ENCODE peak calls at places on chromosomes 6 and 20, in seven cellular contexts. N is GM23338, E is fibroblast of lung, X is HCT116, F is mesenchymal stem cell, Z is neural progenitor cell, I is astrocyte. B is an unnamed sample.

GRCh38 chr20:41738584-41739193 is 120.5 kb upstream of the CHD6 start:
- DNase-seq in F (peak), X (peak), Z (peak), E (peak), N (peak), I (peak), B (peak)

GRCh38 chr6:154384196-154384595 is 27.6 kb upstream of the IPCEF1 start:
- DNase-seq in X (no peak), F (no peak), E (no peak), I (no peak), N (no peak), Z (no peak), B (no peak)

GRCh38 chr20:32924781-32925180 is 66.1 kb downstream of the EFCAB8 start:
- DNase-seq in X (no peak), F (no peak), N (no peak), E (no peak), Z (no peak), I (no peak), B (no peak)

GRCh38 chr6:7673063-7673536 is 52.8 kb upstream of the BMP6 start:
- DNase-seq in I (peak), Z (peak), X (peak), N (peak), F (no peak), E (peak), B (peak)

GRCh38 chr6:170086639-170087420 is 204.0 kb downstream of the DLL1 start:
- DNase-seq in E (no peak), Z (no peak), N (no peak), I (no peak), X (no peak), F (no peak), B (no peak)

GRCh38 chr6:89830385-89830809 is 717 bp downstream of the CASP8AP2 start:
- DNase-seq in Z (peak), F (no peak), X (no peak), E (no peak), N (no peak), I (no peak), B (no peak)

GRCh38 chr6:169932491-169932890 is 181.1 kb downstream of the ERMARD start:
- DNase-seq in F (no peak), E (no peak), X (no peak), N (no peak), Z (no peak), I (no peak), B (no peak)

GRCh38 chr20:19889011-19889953 is 127.9 kb upstream of the NAA20 start:
- DNase-seq in X (no peak), N (peak), E (peak), Z (no peak), F (peak), I (peak), B (peak)

GRCh38 chr20:23668477-23668951 is 20.3 kb downstream of the CST4 start:
- DNase-seq in I (peak), F (peak), Z (peak), E (peak), N (peak), X (peak), B (peak)

GRCh38 chr6:167302796-167303195 is 11.7 kb downstream of the UNC93A start:
- DNase-seq in Z (no peak), N (no peak), X (no peak), I (no peak), F (no peak), E (no peak), B (no peak)

GRCh38 chr6:31948306-31948705 is 2.4 kb downstream of the CFB start:
- DNase-seq in X (no peak), F (no peak), N (no peak), Z (no peak), I (no peak), E (no peak), B (no peak)
- H3K4me3 ChIP-seq in X (no peak), F (no peak), N (no peak), Z (no peak), I (no peak), E (no peak), B (no peak)

DNA sequence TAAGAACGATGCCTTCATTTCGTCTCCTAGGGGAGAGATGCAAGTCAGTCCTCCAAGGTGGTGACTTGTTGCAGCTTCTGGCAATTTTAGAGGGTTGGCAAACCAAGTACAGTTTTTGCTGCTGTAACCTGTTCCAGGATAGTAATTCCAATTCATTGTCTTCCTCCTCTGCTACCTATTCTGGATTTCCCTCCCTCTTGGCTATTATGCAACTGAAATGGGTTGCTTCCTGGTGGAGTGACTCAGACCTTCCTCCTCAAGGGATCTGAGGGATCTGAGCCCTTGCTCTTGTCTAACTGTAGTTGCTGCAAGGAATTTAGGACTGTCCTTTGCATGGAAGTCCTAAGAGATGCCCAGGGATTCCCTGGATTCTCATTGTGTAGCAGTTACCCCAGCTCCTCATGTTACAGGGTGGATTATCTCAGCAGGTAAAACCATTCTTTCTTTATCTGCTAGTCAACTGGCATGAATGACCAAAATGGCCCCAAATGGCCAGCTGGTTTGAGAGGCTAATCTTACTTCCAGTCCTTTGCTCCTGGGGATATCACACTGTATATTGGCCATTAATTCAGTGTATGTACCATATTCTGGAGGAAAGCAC is 17.6 kb upstream of the ELMO2 start:
- DNase-seq in Z (peak), I (no peak), N (no peak), X (no peak), F (no peak), E (no peak), B (no peak)
- H2AFZ ChIP-seq in Z (no peak), I (no peak), N (no peak), X (no peak), F (no peak), E (no peak), B (no peak)

GRCh38 chr6:17280138-17280537 is 1.0 kb upstream of the RBM24 start:
- DNase-seq in I (no peak), F (peak), X (no peak), E (no peak), Z (no peak), N (no peak), B (no peak)
- H3K4me3 ChIP-seq in I (peak), F (peak), X (no peak), E (no peak), Z (peak), N (peak), B (no peak)

GRCh38 chr20:58308290-58308679 is 1.2 kb upstream of the RAB22A start:
- DNase-seq in I (no peak), N (peak), F (no peak), Z (no peak), E (no peak), X (no peak), B (no peak)
- H2AFZ ChIP-seq in I (no peak), N (peak), F (no peak), Z (no peak), E (peak), X (no peak), B (peak)

GRCh38 chr20:5114403-5114802 is 5.4 kb downstream of the PCNA start:
- DNase-seq in E (no peak), X (no peak), F (no peak), I (no peak), N (no peak), Z (no peak), B (no peak)

GRCh38 chr20:5119435-5120188 is at the start of gene PCNA:
- DNase-seq in Z (peak), F (peak), X (peak), N (peak), I (peak), E (peak), B (peak)

GRCh38 chr20:5118220-5119142 is 1.3 kb downstream of the PCNA start:
- DNase-seq in I (no peak), F (peak), Z (peak), E (peak), X (no peak), N (no peak), B (no peak)

GRCh38 chr20:5119143-5119434 is 669 bp downstream of the PCNA start:
- DNase-seq in N (no peak), I (no peak), Z (no peak), X (no peak), F (no peak), E (no peak), B (no peak)

GRCh38 chr20:5116875-5117274 is 2.9 kb downstream of the PCNA start:
- DNase-seq in Z (no peak), N (no peak), E (no peak), I (no peak), F (no peak), X (no peak), B (no peak)
- H3K4me3 ChIP-seq in Z (peak), N (peak), E (no peak), I (no peak), F (no peak), X (no peak), B (no peak)

GRCh38 chr6:26360451-26361416 is 4.3 kb upstream of the BTN3A2 start:
- DNase-seq in X (no peak), F (no peak), N (no peak), E (no peak), Z (no peak), I (no peak), B (no peak)
- H2AFZ ChIP-seq in X (no peak), F (no peak), N (no peak), E (no peak), Z (no peak), I (no peak), B (no peak)

GRCh38 chr20:46120136-46120535 is 2.0 kb downstream of the CD40 start:
- DNase-seq in I (no peak), X (no peak), Z (no peak), F (no peak), N (no peak), E (no peak), B (no peak)
- H3K4me3 ChIP-seq in I (no peak), X (no peak), Z (no peak), F (no peak), N (no peak), E (no peak), B (no peak)

DNA sequence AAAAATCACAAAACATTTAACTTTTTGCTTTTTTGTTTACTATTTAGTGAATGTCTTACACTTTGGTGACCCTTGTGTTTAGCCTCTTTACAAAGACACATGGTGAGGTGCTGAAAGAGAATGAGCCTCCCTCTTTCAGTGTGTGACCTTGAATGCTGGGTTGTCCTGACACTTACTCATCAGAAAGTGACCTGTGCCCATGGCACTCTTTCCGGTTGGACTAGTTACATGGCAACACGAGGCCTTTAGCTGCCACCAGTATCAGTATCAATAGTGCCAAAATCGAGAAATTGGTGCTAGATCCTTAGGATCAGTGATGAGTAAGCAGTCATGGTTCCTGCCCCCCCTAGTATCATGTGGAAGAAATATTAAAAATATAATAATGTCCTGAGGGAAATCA is 1.7 kb upstream of the RPL7L1 start:
- DNase-seq in F (no peak), Z (no peak), X (no peak), N (no peak), E (no peak), I (no peak), B (no peak)
- H2AFZ ChIP-seq in F (no peak), Z (peak), X (no peak), N (no peak), E (peak), I (no peak), B (peak)

GRCh38 chr20:18055261-18055660 is 2.5 kb downstream of the OVOL2 start:
- DNase-seq in X (no peak), I (no peak), N (peak), Z (no peak), F (no peak), E (no peak), B (no peak)
- H3K4me3 ChIP-seq in X (no peak), I (no peak), N (peak), Z (no peak), F (no peak), E (no peak), B (no peak)

GRCh38 chr20:38094373-38094775 is 60.8 kb downstream of the RPRD1B start:
- DNase-seq in F (peak), Z (no peak), I (peak), X (no peak), E (peak), N (no peak), B (peak)

GRCh38 chr20:38092260-38092857 is 58.8 kb downstream of the RPRD1B start:
- DNase-seq in I (no peak), F (peak), N (no peak), Z (no peak), X (no peak), E (no peak), B (no peak)

GRCh38 chr20:38093641-38094077 is 60.1 kb downstream of the RPRD1B start:
- DNase-seq in N (no peak), F (no peak), Z (no peak), E (no peak), X (no peak), I (no peak), B (no peak)

GRCh38 chr20:38091447-38092216 is 58.1 kb downstream of the RPRD1B start:
- DNase-seq in X (no peak), N (no peak), Z (no peak), I (no peak), E (peak), F (peak), B (no peak)

GRCh38 chr20:38094968-38095689 is 61.6 kb downstream of the RPRD1B start:
- DNase-seq in X (no peak), F (peak), Z (no peak), N (no peak), I (no peak), E (no peak), B (no peak)
- H2AFZ ChIP-seq in X (no peak), F (no peak), Z (no peak), N (no peak), I (no peak), E (peak), B (no peak)

B was measured in hepatocyte.